ENCODE peak calls at places on chromosomes 16 and 17, in eight cellular contexts. M is mesendoderm, S is NCI-H2107, Q is globus pallidus, B is WERI-Rb-1, O is RCC 7860, F is C1 segment of cervical spinal cord, K is HepG2. A is an unnamed sample.

GRCh38 chr17:50542795-50543774 is 3.9 kb upstream of the SPATA20 start:
- DNase-seq in B (peak), M (no peak), S (no peak), Q (no peak), O (no peak), K (peak), F (no peak), A (no peak)

GRCh38 chr16:85615014-85615851 is 2.1 kb downstream of the GSE1 start:
- DNase-seq in Q (no peak), B (no peak), M (peak), F (no peak), K (peak), O (peak), S (peak), A (no peak)

GRCh38 chr17:34081269-34081668 is 173.8 kb upstream of the CCL2 start:
- DNase-seq in Q (no peak), B (peak), F (no peak), O (no peak), S (no peak), K (no peak), M (peak), A (peak)

GRCh38 chr17:32546031-32546444 is 59.2 kb downstream of the CDK5R1 start:
- DNase-seq in K (no peak), F (peak), B (no peak), M (peak), S (no peak), Q (peak), O (no peak), A (peak)

GRCh38 chr16:57892041-57892440 is 78.9 kb downstream of the CNGB1 start:
- DNase-seq in S (no peak), Q (no peak), F (no peak), M (no peak), K (peak), B (peak), O (peak), A (no peak)

GRCh38 chr17:38918129-38918913 is 7.1 kb upstream of the LASP1NB start:
- DNase-seq in Q (no peak), M (no peak), O (no peak), F (no peak), S (no peak), B (peak), K (no peak), A (no peak)

GRCh38 chr16:57637424-57637823 is 9.0 kb downstream of the ADGRG1 start:
- DNase-seq in M (no peak), S (no peak), K (no peak), O (no peak), B (no peak), Q (peak), F (peak), A (no peak)

GRCh38 chr17:65027305-65027704 is 29.2 kb downstream of the GNA13 start:
- DNase-seq in S (no peak), M (peak), F (no peak), K (peak), B (peak), O (peak), Q (no peak), A (no peak)

GRCh38 chr16:30901201-30902069 is 5.0 kb downstream of the CTF1 start:
- DNase-seq in F (no peak), O (no peak), B (no peak), S (no peak), M (peak), K (peak), Q (no peak), A (no peak)

GRCh38 chr17:69757794-69758430 is 317.1 kb upstream of the KCNJ16 start:
- DNase-seq in S (no peak), O (peak), B (no peak), F (no peak), K (no peak), Q (no peak), M (no peak), A (no peak)

GRCh38 chr17:50668025-50668837 is 33.5 kb downstream of the ABCC3 start:
- DNase-seq in B (no peak), M (peak), Q (no peak), S (no peak), K (no peak), F (no peak), O (no peak), A (no peak)

GRCh38 chr17:73643846-73644144 is 450 bp downstream of the SDK2 start:
- DNase-seq in K (no peak), B (no peak), Q (no peak), M (no peak), O (no peak), F (no peak), S (no peak), A (no peak)

GRCh38 chr17:30413109-30413508 is 34.4 kb downstream of the CPD start:
- DNase-seq in S (no peak), O (no peak), F (no peak), B (no peak), Q (no peak), K (no peak), M (no peak), A (no peak)

GRCh38 chr17:79340771-79341528 is 266.3 kb downstream of the ENGASE start:
- DNase-seq in O (no peak), F (no peak), B (no peak), K (no peak), S (no peak), Q (no peak), M (no peak), A (no peak)

GRCh38 chr16:20851601-20852000 is 45.3 kb downstream of the REXO5 start:
- DNase-seq in S (no peak), B (no peak), F (no peak), K (peak), Q (no peak), M (no peak), O (peak), A (no peak)

GRCh38 chr17:82266142-82266541 is 7.4 kb downstream of the CSNK1D start:
- DNase-seq in B (no peak), Q (no peak), M (no peak), K (no peak), S (no peak), O (no peak), F (no peak), A (no peak)

GRCh38 chr16:21598676-21599157 is 660 bp upstream of the METTL9 start:
- DNase-seq in S (no peak), M (peak), F (peak), B (no peak), Q (peak), O (no peak), K (no peak), A (no peak)